ENCODE peak calls at places on chromosomes 4 and X, in nine cellular contexts. N is IMR-90, E is thyroid gland, V is aorta, Z is RWPE2, S is lower leg skin, Y is breast epithelium, P is dorsolateral prefrontal cortex, J is tibial nerve. Q is an unnamed sample.

GRCh38 chr4:128858875-128859696 is 49.6 kb downstream of the JADE1 start:
- DNase-seq in N (peak; percentile 91), E (no peak), V (peak; percentile 56), Z (no peak), S (no peak), Y (no peak), P (no peak), J (no peak), Q (no peak)

GRCh38 chr4:112807999-112808398 is 171.1 kb downstream of the LARP7 start:
- DNase-seq in N (no peak), E (no peak), V (no peak), Z (no peak), S (no peak), Y (no peak), P (no peak), J (no peak), Q (no peak)

GRCh38 chrX:80285131-80285773 is 135.0 kb upstream of the TENT5D start:
- DNase-seq in N (peak; percentile 1), E (peak; percentile 5), V (no peak), Z (no peak), S (no peak), Y (no peak), P (no peak), J (no peak), Q (no peak)

GRCh38 chr4:139986108-139986507 is 167.9 kb downstream of the MAML3 start:
- DNase-seq in N (no peak), E (no peak), V (no peak), Z (no peak), S (no peak), Y (no peak), P (no peak), J (no peak), Q (no peak)

GRCh38 chr4:6920174-6920573 is 10.5 kb downstream of the TBC1D14 start:
- DNase-seq in N (no peak), E (peak; percentile 89), V (no peak), Z (no peak), S (no peak), Y (no peak), P (no peak), J (no peak), Q (no peak)

GRCh38 chrX:149003863-149004660 is 501.0 kb downstream of the IDS start:
- DNase-seq in N (no peak), E (no peak), V (no peak), Z (no peak), S (no peak), Y (no peak), P (no peak), J (no peak), Q (no peak)

GRCh38 chrX:123961268-123962005 is at the start of gene STAG2:
- DNase-seq in N (peak; percentile 85), E (peak; percentile 66), V (peak; percentile 83), Z (peak; percentile 62), S (peak; percentile 94), Y (peak; percentile 68), P (peak; percentile 63), J (peak; percentile 55), Q (peak; percentile 82)

GRCh38 chr4:1296324-1297022 is 6.8 kb downstream of the MAEA start:
- DNase-seq in N (no peak), E (no peak), V (peak; percentile 26), Z (peak; percentile 61), S (peak; percentile 76), Y (no peak), P (no peak), J (no peak), Q (peak; percentile 67)

GRCh38 chrX:13829995-13830394 is 13.1 kb upstream of the GPM6B start:
- DNase-seq in N (no peak), E (no peak), V (no peak), Z (no peak), S (no peak), Y (no peak), P (no peak), J (no peak), Q (no peak)

GRCh38 chr4:146508229-146508939 is 13.4 kb downstream of the SLC10A7 start:
- DNase-seq in N (no peak), E (no peak), V (no peak), Z (no peak), S (no peak), Y (no peak), P (no peak), J (no peak), Q (no peak)

DNA sequence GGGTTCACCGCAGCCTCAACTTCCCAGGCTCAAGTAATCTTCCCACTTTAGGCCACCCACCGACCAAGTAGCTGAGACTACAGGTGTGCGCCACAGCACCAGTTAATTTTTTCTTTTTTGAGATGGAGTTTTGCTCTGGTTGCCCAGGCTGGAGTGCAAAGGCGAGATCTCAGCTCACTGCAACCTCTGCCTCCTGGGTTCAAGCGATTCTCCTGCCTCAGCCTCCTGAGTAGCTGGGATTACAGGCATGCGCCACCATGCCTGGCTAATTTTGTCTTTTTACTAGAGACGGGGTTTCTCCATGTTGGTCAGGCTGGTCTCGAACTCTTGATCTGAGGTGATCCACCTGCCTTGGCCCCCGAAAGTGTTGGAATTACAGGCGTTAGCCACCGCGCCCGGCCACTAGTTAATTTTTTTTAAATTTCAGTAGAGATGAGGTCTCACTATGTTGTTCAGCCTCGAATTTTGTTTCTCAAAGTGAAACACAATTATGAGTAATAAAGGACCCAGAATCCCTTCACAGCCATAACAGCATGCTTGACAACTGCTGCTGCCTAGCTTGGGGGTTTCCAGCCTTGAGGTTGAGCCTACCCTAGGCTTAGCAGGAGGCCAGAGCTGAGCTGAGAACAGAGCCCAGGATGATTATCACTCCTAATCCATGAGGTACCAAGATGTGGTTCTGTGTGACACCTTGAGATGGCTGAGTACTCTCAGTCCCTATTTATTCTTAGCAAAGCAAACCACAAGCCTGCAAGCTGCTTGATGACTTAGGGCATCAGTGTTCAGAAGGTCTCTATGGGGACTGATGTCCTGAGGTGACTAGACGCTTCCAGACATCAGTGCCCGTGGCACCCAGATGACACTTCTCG is 41.6 kb upstream of the NKRF start:
- DNase-seq in N (no peak), E (no peak), V (no peak), Z (no peak), S (no peak), Y (no peak), P (no peak), J (no peak), Q (no peak)
- H3K4me3 ChIP-seq in N (no peak overlapping the region), E (no peak overlapping the region), V (no peak overlapping the region), Z (no peak overlapping the region), S (no peak overlapping the region), Y (no peak overlapping the region), P (no peak overlapping the region), J (no peak overlapping the region), Q (no peak overlapping the region)

DNA sequence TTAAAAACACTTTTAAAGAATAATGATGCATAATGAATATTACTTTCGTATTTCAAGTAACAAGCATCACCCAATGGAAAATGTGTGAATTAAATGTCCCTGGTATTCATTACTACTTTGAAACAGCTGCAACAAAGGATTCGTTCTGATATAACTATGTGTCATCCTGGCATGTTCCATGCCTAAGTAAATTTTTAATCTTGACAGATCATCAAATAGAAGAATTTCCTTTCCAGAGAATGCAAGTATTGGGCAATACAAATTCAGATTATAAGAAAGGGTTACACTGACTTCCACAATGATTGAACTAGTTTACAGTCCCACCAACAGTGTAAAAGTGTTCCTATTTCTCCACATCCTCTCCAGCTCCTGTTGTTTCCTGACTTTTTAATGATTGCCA is 105.3 kb downstream of the SPCS3 start:
- DNase-seq in N (peak; percentile 24), E (no peak), V (no peak), Z (no peak), S (no peak), Y (no peak), P (no peak), J (no peak), Q (no peak)
- H3K4me3 ChIP-seq in N (no peak overlapping the region), E (no peak overlapping the region), V (no peak overlapping the region), Z (no peak overlapping the region), S (no peak overlapping the region), Y (no peak overlapping the region), P (no peak overlapping the region), J (no peak overlapping the region), Q (no peak overlapping the region)

DNA sequence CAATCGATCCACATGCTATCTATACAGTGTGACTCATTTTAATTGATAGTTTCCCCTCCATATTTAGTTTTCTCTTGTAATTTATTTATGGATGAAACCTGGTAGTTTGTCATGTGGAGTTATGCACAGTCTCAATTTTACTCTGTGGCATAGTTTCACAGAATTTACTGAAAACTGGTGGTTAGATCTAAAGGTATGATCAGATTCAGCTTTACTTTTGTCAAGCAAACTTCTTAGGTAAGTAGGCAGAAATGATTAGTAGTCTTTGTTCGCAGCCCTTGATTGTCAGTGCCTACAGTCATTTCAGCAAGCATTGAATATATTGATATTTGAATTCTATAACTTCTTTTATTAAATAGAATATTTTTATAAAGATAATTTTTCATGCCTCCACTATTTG is 2.5 kb downstream of the ADD1 start:
- DNase-seq in N (no peak), E (no peak), V (no peak), Z (no peak), S (no peak), Y (no peak), P (no peak), J (no peak), Q (no peak)
- H3K4me3 ChIP-seq in N (no peak overlapping the region), E (no peak overlapping the region), V (no peak overlapping the region), Z (no peak overlapping the region), S (no peak overlapping the region), Y (no peak overlapping the region), P (no peak overlapping the region), J (no peak overlapping the region), Q (no peak overlapping the region)

GRCh38 chr4:183961772-183962171 is 56.7 kb downstream of the STOX2 start:
- DNase-seq in N (no peak), E (peak; percentile 24), V (no peak), Z (no peak), S (no peak), Y (no peak), P (no peak), J (no peak), Q (no peak)

GRCh38 chr4:183962413-183962812 is 57.3 kb downstream of the STOX2 start:
- DNase-seq in N (no peak), E (no peak), V (no peak), Z (no peak), S (no peak), Y (no peak), P (no peak), J (no peak), Q (no peak)

GRCh38 chr4:183960912-183961569 is 55.9 kb downstream of the STOX2 start:
- DNase-seq in N (no peak), E (no peak), V (no peak), Z (no peak), S (no peak), Y (no peak), P (no peak), J (no peak), Q (no peak)

GRCh38 chr4:183960021-183960420 is 54.9 kb downstream of the STOX2 start:
- DNase-seq in N (peak; percentile 72), E (peak; percentile 46), V (no peak), Z (no peak), S (no peak), Y (peak; percentile 63), P (peak; percentile 98), J (peak; percentile 54), Q (peak; percentile 68)

DNA sequence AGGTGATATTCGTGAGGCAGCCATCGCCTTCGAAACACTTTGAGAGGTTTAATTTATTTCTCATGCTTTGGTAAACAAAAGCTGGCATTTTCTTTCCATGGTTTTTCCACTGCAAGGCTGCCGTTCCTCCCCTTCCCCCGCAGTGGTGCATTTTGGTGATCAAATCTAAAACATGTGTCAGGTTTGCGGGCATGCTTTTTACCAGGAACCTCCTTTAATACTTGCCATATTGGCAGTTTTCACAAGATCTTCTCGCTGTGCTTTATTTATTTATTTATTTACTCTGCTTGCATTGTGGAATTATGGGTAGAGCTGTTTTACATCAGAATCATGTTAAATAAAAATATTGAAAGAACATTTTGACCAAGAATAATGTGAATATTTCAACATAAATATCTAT is 54.2 kb downstream of the STOX2 start:
- DNase-seq in N (no peak), E (no peak), V (no peak), Z (no peak), S (no peak), Y (no peak), P (no peak), J (no peak), Q (no peak)
- H3K4me3 ChIP-seq in N (no peak overlapping the region), E (no peak overlapping the region), V (no peak overlapping the region), Z (no peak overlapping the region), S (no peak overlapping the region), Y (peak overlapping the region; percentile 48), P (peak overlapping the region; percentile 55), J (peak overlapping the region; percentile 18), Q (peak overlapping the region; percentile 10)

Q was measured in suprapubic skin.